ENCODE peak calls at places on chromosome 3, in four cellular contexts. O, S, N and U are unnamed samples.

GRCh38 chr3:118978393-118978758 is 56.3 kb downstream of the IGSF11 start:
- DNase-seq in O (no peak), S (no peak), N (no peak), U (no peak)

GRCh38 chr3:32166654-32167053 is 60.2 kb downstream of the GPD1L start:
- DNase-seq in O (no peak), S (no peak), N (no peak), U (no peak)

GRCh38 chr3:169389925-169390253 is 273.6 kb downstream of the MECOM start:
- DNase-seq in O (no peak), S (no peak), N (no peak), U (no peak)

GRCh38 chr3:148861277-148861869 is 3.7 kb upstream of the CPA3 start:
- DNase-seq in O (peak; percentile 39), S (no peak), N (no peak), U (no peak)

GRCh38 chr3:9397911-9398714 is 698 bp downstream of the SETD5 start:
- DNase-seq in O (peak; percentile 30), S (peak; percentile 70), N (peak; percentile 85), U (peak; percentile 43)

GRCh38 chr3:187230011-187230410 is 32.7 kb downstream of the RTP1 start:
- DNase-seq in O (no peak), S (no peak), N (no peak), U (no peak)

GRCh38 chr3:103705641-103706040 is 1270.8 kb downstream of the ZPLD1 start:
- DNase-seq in O (no peak), S (no peak), N (no peak), U (no peak)

GRCh38 chr3:139523166-139523565 is 16.4 kb downstream of the RBP1 start:
- DNase-seq in O (no peak), S (no peak), N (peak; percentile 37), U (no peak)

GRCh38 chr3:110881069-110881468 is 190.5 kb upstream of the NECTIN3 start:
- DNase-seq in O (peak; percentile 25), S (no peak), N (no peak), U (peak; percentile 89)
- TF ChIP-seq CTCF in O (peak; percentile 32), S (no peak), N (no peak), U (peak; percentile 11)

GRCh38 chr3:126353694-126354321 is 3.4 kb downstream of the KLF15 start:
- DNase-seq in O (no peak), S (peak; percentile 27), N (peak; percentile 63), U (no peak)
- TF ChIP-seq EP300 in O (no peak), S (no peak), N (no peak), U (no peak)

DNA sequence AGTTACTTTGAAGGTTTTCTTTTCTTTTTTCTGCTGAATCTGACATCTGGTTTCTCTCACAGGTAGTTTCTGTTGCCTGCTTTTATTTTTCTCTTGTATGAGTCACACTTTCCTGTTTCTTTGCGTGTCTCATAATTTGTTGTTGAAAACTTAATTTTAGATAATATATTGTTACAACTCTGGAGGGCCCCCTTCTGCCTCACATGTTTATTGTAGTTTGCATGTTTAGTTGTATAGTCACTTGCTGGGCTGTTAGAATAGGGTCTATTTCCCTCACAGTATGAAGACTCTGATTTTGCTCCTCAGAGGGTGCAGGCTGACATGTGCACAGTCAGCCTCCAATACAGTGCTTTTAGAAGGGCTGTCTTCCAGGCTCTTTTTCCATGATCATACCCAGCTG is 8.2 kb upstream of the CNTN4 start:
- DNase-seq in O (no peak), S (no peak), N (no peak), U (no peak)
- TF ChIP-seq CTCF in O (no peak), S (no peak), N (no peak), U (no peak)

DNA sequence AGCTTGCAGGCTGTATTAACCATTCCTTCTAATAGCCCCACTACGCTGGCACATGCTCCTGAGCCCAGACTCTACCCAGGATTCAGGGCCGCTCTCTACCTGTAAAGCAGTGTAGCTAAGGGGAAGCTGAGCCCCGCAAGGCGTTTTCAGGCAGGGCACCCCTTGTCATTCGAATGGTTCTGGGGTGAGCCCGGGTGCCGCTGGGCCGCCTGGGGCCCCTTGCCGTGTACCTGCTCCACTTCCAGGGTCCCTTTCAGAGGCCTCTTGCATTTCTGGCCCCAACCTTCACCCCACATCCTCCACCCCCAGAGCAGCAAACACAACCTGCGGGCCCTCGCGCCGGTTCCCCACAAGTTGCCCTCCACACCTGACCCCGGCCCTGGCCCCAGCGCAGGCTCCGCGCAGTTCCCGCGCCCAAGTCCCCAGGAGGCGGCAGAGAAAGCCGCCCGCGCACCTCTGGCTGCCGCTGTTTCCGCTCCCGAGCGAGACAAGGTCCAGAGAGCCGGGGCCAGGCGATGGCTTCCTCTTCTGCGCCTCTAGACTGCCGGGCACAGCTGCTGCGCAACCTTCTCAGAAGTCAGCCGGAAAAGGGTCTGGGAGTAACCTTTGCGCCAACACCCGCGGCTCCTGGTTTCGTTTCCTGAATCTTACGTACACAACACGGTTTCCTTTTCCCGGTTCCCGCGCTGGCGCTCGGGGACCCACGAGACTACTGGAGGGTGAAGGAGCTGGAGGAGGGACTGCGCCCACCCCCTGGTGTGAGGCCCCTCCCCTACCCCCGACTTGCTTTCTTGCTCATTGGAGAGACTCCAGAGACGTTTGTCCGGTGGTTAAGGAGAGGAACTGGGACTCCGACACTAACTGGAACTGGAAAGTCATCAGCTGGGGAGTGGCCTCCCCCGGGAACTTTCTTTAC is at the start of gene PLSCR1:
- DNase-seq in O (peak; percentile 71), S (peak; percentile 90), N (peak; percentile 95), U (peak; percentile 89)
- TF ChIP-seq EP300 in O (no peak), S (peak; percentile 94), N (peak; percentile 43), U (peak; percentile 84)